ENCODE peak calls at places on chromosomes 5 and 9, in four cellular contexts. U is H9, D is HEK293T, F is fibroblast of the aortic adventitia. W is an unnamed sample.

GRCh38 chr5:38695021-38695961 is 138.8 kb upstream of the LIFR start:
- DNase-seq in F (no peak), U (no peak), D (no peak), W (no peak)

GRCh38 chr9:111356567-111357244 is 26.7 kb upstream of the OR2K2 start:
- DNase-seq in U (no peak), F (peak; percentile 95), D (no peak), W (no peak)

GRCh38 chr9:98057095-98057799 is 715 bp downstream of the NANS start:
- DNase-seq in D (peak; percentile 23), U (no peak), F (peak; percentile 25), W (peak; percentile 56)

GRCh38 chr9:93210324-93210973 is 26.5 kb downstream of the WNK2 start:
- DNase-seq in F (no peak), D (no peak), U (no peak), W (no peak)

GRCh38 chr5:113447651-113448050 is 12.9 kb upstream of the TSSK1B start:
- DNase-seq in F (no peak), D (peak; percentile 53), U (no peak), W (no peak)

GRCh38 chr9:130426883-130427282 is 17.9 kb upstream of the ASS1 start:
- DNase-seq in U (peak; percentile 60), F (peak; percentile 39), D (no peak), W (no peak)

GRCh38 chr5:1174122-1174936 is 27.1 kb upstream of the SLC6A19 start:
- DNase-seq in D (peak; percentile 83), U (peak; percentile 75), F (peak; percentile 82), W (peak; percentile 25)

GRCh38 chr9:113649054-113649453 is 185.5 kb downstream of the RGS3 start:
- DNase-seq in F (no peak), U (no peak), D (no peak), W (peak; percentile 95)

GRCh38 chr9:82081507-82081906 is 92.9 kb downstream of the SPATA31D1 start:
- DNase-seq in D (no peak), U (no peak), F (no peak), W (no peak)

GRCh38 chr5:94968507-94969095 is 316.3 kb downstream of the MCTP1 start:
- DNase-seq in F (peak; percentile 81), D (peak; percentile 48), U (peak; percentile 31), W (peak; percentile 83)

GRCh38 chr5:39648539-39649200 is 223.9 kb upstream of the DAB2 start:
- DNase-seq in U (peak; percentile 38), F (peak; percentile 34), D (no peak), W (no peak)

GRCh38 chr9:5408596-5408995 is 29.1 kb downstream of the PLGRKT start:
- DNase-seq in D (no peak), F (no peak), U (no peak), W (no peak)

GRCh38 chr5:151092750-151093149 is 11.9 kb upstream of the TNIP1 start:
- DNase-seq in U (no peak), F (peak; percentile 59), D (no peak), W (no peak)

GRCh38 chr5:72541501-72542235 is 34.5 kb upstream of the ZNF366 start:
- DNase-seq in D (no peak), U (peak; percentile 42), F (no peak), W (no peak)

GRCh38 chr9:127884427-127884911 is 7.0 kb upstream of the AK1 start:
- DNase-seq in U (no peak), D (no peak), F (no peak), W (no peak)

GRCh38 chr9:136695955-136696354 is 8.7 kb upstream of the AGPAT2 start:
- DNase-seq in F (no peak), D (no peak), U (no peak), W (no peak)

GRCh38 chr9:35954942-35955546 is 2.9 kb downstream of the OR2S2 start:
- DNase-seq in F (peak; percentile 92), U (peak; percentile 62), D (peak; percentile 74), W (peak; percentile 74)

GRCh38 chr5:78779771-78780616 is 131.4 kb upstream of the LHFPL2 start:
- DNase-seq in U (no peak), F (peak; percentile 98), D (peak; percentile 37), W (no peak)